ENCODE peak calls at places on chromosomes 6 and 20, in seven cellular contexts. P, O, M, R, N, B and F are unnamed samples.

GRCh38 chr6:70663881-70664466 is 3.7 kb upstream of the SMAP1 start:
- DNase-seq in P (no peak), O (no peak), M (no peak), R (no peak), N (no peak), B (no peak), F (no peak)

GRCh38 chr6:31881136-31881859 is 2.5 kb upstream of the SLC44A4 start:
- DNase-seq in P (no peak), O (no peak), M (no peak), R (no peak), N (no peak), B (no peak), F (no peak)

GRCh38 chr20:49951160-49951559 is 15.0 kb downstream of the RNF114 start:
- DNase-seq in P (peak), O (no peak), M (peak), R (peak), N (no peak), B (no peak), F (no peak)

GRCh38 chr20:17343091-17343490 is 116.3 kb downstream of the PCSK2 start:
- DNase-seq in P (no peak), O (no peak), M (no peak), R (no peak), N (no peak), B (no peak), F (no peak)

GRCh38 chr6:42104807-42105713 is 37.4 kb downstream of the C6orf132 start:
- DNase-seq in P (no peak), O (no peak), M (no peak), R (no peak), N (no peak), B (no peak), F (no peak)

GRCh38 chr6:106637718-106638341 is 8.5 kb downstream of the QRSL1 start:
- DNase-seq in P (no peak), O (no peak), M (no peak), R (no peak), N (no peak), B (no peak), F (no peak)

GRCh38 chr6:139888691-139889122 is 514.3 kb upstream of the CITED2 start:
- DNase-seq in P (no peak), O (no peak), M (peak), R (no peak), N (no peak), B (no peak), F (no peak)

GRCh38 chr6:127117979-127118504 is 429 bp upstream of the RSPO3 start:
- DNase-seq in P (peak), O (no peak), M (no peak), R (no peak), N (no peak), B (no peak), F (no peak)

GRCh38 chr6:52330470-52330869 is 31.5 kb upstream of the PAQR8 start:
- DNase-seq in P (no peak), O (no peak), M (no peak), R (no peak), N (peak), B (peak), F (no peak)

GRCh38 chr6:56756219-56756789 is 113.6 kb upstream of the DST start:
- DNase-seq in P (no peak), O (no peak), M (no peak), R (no peak), N (no peak), B (no peak), F (no peak)

GRCh38 chr6:16494781-16495180 is 256.4 kb downstream of the GMPR start:
- DNase-seq in P (peak), O (peak), M (peak), R (no peak), N (no peak), B (no peak), F (no peak)

GRCh38 chr6:21505574-21505990 is 88.0 kb upstream of the SOX4 start:
- DNase-seq in P (no peak), O (no peak), M (no peak), R (no peak), N (no peak), B (no peak), F (no peak)

GRCh38 chr20:37342231-37343177 is 3.4 kb upstream of the SRC start:
- DNase-seq in P (no peak), O (no peak), M (no peak), R (no peak), N (peak), B (no peak), F (no peak)
- TF ChIP-seq CTCF in P (no peak), O (peak), M (peak), R (peak), N (no peak), B (no peak), F (no peak)

GRCh38 chr20:4052139-4052480 is 36.8 kb upstream of the RNF24 start:
- DNase-seq in P (no peak), O (no peak), M (no peak), R (no peak), N (no peak), B (no peak), F (no peak)
- TF ChIP-seq CTCF in P (no peak), O (no peak), M (no peak), R (no peak), N (no peak), B (no peak), F (no peak)

DNA sequence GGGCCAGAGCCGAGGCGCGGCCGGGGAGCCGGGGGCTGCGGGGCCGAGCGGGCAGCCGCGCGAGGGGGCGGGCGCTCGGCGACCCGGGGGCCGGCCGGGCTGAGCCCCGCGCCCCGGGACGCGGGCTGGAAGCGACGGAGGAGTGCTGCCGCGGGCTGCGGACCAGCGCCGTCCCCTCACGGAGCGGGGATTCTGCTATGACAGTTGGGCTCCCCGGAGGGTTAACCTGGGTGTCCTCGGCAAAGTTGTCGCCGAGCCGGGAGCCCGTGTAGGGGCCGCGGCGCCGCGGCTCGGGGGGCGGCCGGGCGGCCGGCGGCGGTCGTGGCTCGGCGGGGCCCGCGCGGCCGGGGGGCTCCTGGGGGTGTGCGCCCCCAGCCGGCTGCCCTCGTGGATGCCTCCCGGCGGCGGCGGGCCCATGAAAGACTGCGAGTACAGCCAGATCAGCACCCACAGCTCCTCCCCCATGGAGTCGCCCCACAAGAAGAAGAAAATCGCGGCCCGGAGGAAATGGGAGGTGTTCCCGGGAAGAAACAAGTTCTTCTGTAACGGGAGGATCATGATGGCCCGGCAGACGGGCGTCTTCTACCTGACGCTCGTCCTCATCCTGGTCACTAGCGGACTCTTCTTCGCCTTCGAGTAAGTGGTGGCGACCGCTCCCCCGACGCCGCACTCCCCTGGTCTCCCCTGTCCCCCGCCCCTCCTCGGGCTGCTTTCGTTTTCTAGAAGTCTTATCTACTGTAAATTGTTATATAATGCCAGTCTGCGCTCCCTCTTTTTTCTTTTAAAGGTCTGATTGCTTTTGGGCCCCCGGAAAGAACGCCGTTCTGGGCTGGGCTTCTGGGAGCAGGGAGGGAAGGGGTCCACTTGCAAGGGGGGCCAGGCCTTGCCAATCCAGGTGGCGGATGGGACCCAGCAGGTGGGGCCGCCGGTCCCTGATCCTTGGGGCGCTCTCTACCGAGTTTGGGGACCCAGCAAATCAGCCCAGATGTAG is 936 bp downstream of the ZDHHC14 start:
- DNase-seq in P (peak), O (no peak), M (peak), R (peak), N (peak), B (peak), F (no peak)
- TF ChIP-seq CTCF in P (peak), O (peak), M (peak), R (peak), N (no peak), B (no peak), F (peak)

GRCh38 chr6:44020664-44021425 is 106.4 kb downstream of the MRPL14 start:
- DNase-seq in P (no peak), O (no peak), M (no peak), R (no peak), N (no peak), B (no peak), F (no peak)

GRCh38 chr6:44021628-44022295 is 105.5 kb downstream of the MRPL14 start:
- DNase-seq in P (no peak), O (no peak), M (no peak), R (no peak), N (no peak), B (no peak), F (no peak)

GRCh38 chr6:44023586-44024454 is 103.4 kb downstream of the MRPL14 start:
- DNase-seq in P (no peak), O (no peak), M (no peak), R (no peak), N (peak), B (no peak), F (no peak)

GRCh38 chr6:44022671-44023352 is 104.4 kb downstream of the MRPL14 start:
- DNase-seq in P (no peak), O (no peak), M (no peak), R (no peak), N (peak), B (no peak), F (no peak)

GRCh38 chr6:44022296-44022661 is 105.0 kb downstream of the MRPL14 start:
- DNase-seq in P (peak), O (no peak), M (peak), R (no peak), N (no peak), B (no peak), F (no peak)
- TF ChIP-seq CTCF in P (no peak), O (no peak), M (no peak), R (no peak), N (no peak), B (no peak), F (no peak)

GRCh38 chr20:34956041-34956458 is 382 bp downstream of the MYH7B start:
- DNase-seq in P (no peak), O (no peak), M (no peak), R (no peak), N (no peak), B (no peak), F (no peak)

GRCh38 chr20:34956751-34957472 is 1.2 kb downstream of the MYH7B start:
- DNase-seq in P (no peak), O (no peak), M (no peak), R (no peak), N (no peak), B (no peak), F (no peak)

GRCh38 chr20:34954905-34955231 is 738 bp downstream of the GSS start:
- DNase-seq in P (no peak), O (no peak), M (peak), R (no peak), N (no peak), B (peak), F (no peak)

GRCh38 chr20:34953960-34954359 is 1.6 kb downstream of the GSS start:
- DNase-seq in P (no peak), O (no peak), M (no peak), R (no peak), N (no peak), B (no peak), F (no peak)

DNA sequence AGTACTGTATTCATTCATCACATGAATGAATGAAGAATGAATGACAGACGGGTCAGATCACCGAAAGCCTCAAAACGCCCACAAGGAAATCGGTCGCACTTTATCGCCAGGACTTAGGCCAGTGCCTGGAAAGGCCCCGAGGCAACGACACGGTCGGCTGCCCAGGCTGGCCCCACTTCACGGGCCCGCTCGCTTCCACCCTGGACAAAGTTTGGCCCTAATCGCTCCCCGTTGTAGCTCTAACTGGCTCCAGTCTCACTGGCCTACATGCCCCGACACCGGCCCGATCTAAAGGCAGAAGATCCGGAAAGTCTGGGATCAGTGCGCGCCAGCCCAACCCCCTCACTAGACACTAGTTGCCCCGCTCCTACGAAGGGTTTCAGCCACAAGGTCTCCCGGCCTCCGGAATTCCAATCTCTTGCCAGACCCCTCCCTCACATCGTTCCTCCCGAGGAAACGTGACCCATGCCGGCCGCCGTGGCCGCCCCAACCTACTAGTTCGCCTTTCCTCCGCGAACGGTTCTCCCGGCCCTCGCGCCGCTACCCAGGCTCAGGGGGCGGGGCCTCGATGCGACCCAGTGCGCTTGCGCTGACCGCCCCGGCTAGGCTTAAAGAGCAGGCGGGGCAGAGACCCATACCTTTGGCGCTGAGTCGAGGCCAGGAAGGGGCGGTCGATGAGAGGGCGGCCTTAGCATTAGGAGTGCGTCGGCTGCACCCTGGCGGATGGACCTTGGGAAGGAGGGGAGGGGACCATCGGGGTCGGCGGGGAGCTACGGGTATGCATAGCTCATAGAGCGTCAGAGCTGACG is at the start of the genes GSS and MYH7B:
- DNase-seq in P (peak), O (peak), M (peak), R (peak), N (peak), B (peak), F (peak)
- TF ChIP-seq CTCF in P (peak), O (peak), M (peak), R (peak), N (no peak), B (no peak), F (peak)

GRCh38 chr6:147384029-147384428 is 124.5 kb upstream of the SAMD5 start:
- DNase-seq in P (no peak), O (no peak), M (no peak), R (no peak), N (no peak), B (no peak), F (no peak)

GRCh38 chr6:147378819-147379218 is 129.7 kb upstream of the SAMD5 start:
- DNase-seq in P (no peak), O (no peak), M (no peak), R (no peak), N (no peak), B (no peak), F (no peak)

GRCh38 chr6:147384737-147385710 is 123.5 kb upstream of the SAMD5 start:
- DNase-seq in P (no peak), O (no peak), M (no peak), R (no peak), N (no peak), B (no peak), F (no peak)

GRCh38 chr6:147381734-147382133 is 126.8 kb upstream of the SAMD5 start:
- DNase-seq in P (peak), O (no peak), M (peak), R (peak), N (no peak), B (no peak), F (no peak)

GRCh38 chr6:147382945-147383554 is 125.4 kb upstream of the SAMD5 start:
- DNase-seq in P (peak), O (no peak), M (peak), R (no peak), N (no peak), B (no peak), F (no peak)
- TF ChIP-seq CTCF in P (peak), O (peak), M (peak), R (peak), N (peak), B (peak), F (peak)